ENCODE peak calls at places on chromosomes 13 and 19, in six cellular contexts. E, L, S, Q, G and A are unnamed samples. For H3K4me1 and H3K36me3, the result is how much of the 10 kb centered on the place peaks cover.

GRCh38 chr19:35493971-35494370 is 3.7 kb upstream of the KRTDAP start:
- DNase-seq in L (no peak), S (no peak), G (no peak), E (no peak), Q (no peak), A (no peak)

GRCh38 chr13:80906860-80907259 is 565.9 kb upstream of the SPRY2 start:
- DNase-seq in S (no peak), E (no peak), G (no peak), L (no peak), Q (no peak), A (no peak)

GRCh38 chr13:73338389-73338788 is 279.6 kb downstream of the KLF5 start:
- DNase-seq in E (no peak), G (no peak), L (no peak), Q (no peak), S (no peak), A (no peak)

GRCh38 chr13:75365724-75366173 is 116.2 kb downstream of the TBC1D4 start:
- DNase-seq in Q (no peak), S (no peak), L (peak), G (no peak), E (no peak), A (no peak)

GRCh38 chr19:56751078-56751489 is 79.5 kb upstream of the ZNF835 start:
- DNase-seq in S (no peak), E (peak), Q (no peak), G (no peak), L (no peak), A (no peak)

GRCh38 chr19:20611866-20612265 is 46.3 kb upstream of the ZNF737 start:
- DNase-seq in Q (peak), L (no peak), E (peak), S (no peak), G (no peak), A (no peak)

GRCh38 chr13:44103721-44104490 is 224.2 kb downstream of the LACC1 start:
- DNase-seq in E (no peak), Q (no peak), G (no peak), S (no peak), L (no peak), A (no peak)

GRCh38 chr13:73440296-73440895 is 381.6 kb downstream of the KLF5 start:
- DNase-seq in Q (peak), G (no peak), S (no peak), L (no peak), E (no peak), A (no peak)

GRCh38 chr19:46495789-46496099 is at the start of gene PNMA8B:
- DNase-seq in S (no peak), Q (no peak), G (no peak), L (no peak), E (peak), A (no peak)

GRCh38 chr13:40660692-40661091 is 5.7 kb downstream of the FOXO1 start:
- DNase-seq in Q (no peak), L (no peak), S (no peak), E (no peak), G (no peak), A (no peak)

GRCh38 chr13:109182777-109183465 is 553.5 kb downstream of the MYO16 start:
- DNase-seq in G (no peak), L (no peak), Q (no peak), E (no peak), S (no peak), A (no peak)

GRCh38 chr19:51359294-51359693 is 6.9 kb downstream of the ETFB start:
- DNase-seq in L (peak), E (no peak), G (no peak), Q (no peak), S (no peak), A (no peak)

GRCh38 chr19:51097166-51097736 is 11.0 kb downstream of the CTU1 start:
- DNase-seq in E (peak), L (peak), S (peak), G (peak), Q (peak), A (no peak)

GRCh38 chr13:35518337-35518736 is 41.8 kb upstream of the MAB21L1 start:
- DNase-seq in E (no peak), L (no peak), G (no peak), Q (no peak), S (no peak), A (no peak)

GRCh38 chr19:38673030-38673429 is 25.6 kb downstream of the ACTN4 start:
- DNase-seq in Q (no peak), L (no peak), E (no peak), G (no peak), S (no peak), A (no peak)
- H3K4me1 ChIP-seq in Q (under half), L (under half), E (half or more), G (under half), S (under half), A (half or more)

DNA sequence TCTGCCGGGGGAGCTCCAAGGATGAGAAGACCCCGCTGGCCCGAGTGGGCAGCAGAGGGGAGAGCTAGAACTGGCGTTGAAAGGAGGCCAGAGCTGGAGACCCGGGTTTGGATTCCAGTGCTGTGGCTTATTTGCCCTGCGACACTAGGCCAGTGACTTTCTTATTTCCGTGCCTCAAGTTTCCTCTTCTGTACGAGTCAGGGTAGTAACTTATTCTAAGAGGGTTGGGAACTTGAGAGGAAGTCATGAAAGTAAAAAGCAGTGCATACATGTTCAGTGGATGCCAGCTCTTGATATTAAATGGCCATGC is 670 bp downstream of the FAM32A start:
- DNase-seq in Q (no peak), E (no peak), G (peak), S (no peak), L (peak), A (no peak)
- TF ChIP-seq CTCF in Q (peak), E (no peak), G (no peak), S (peak), L (peak), A (no peak)

GRCh38 chr19:18144361-18144760 is 8.6 kb upstream of the PIK3R2 start:
- DNase-seq in S (no peak), E (no peak), L (no peak), Q (no peak), G (no peak), A (no peak)
- H3K36me3 ChIP-seq in S (under half), E (under half), L (under half), Q (under half), G (half or more), A (half or more)

DNA sequence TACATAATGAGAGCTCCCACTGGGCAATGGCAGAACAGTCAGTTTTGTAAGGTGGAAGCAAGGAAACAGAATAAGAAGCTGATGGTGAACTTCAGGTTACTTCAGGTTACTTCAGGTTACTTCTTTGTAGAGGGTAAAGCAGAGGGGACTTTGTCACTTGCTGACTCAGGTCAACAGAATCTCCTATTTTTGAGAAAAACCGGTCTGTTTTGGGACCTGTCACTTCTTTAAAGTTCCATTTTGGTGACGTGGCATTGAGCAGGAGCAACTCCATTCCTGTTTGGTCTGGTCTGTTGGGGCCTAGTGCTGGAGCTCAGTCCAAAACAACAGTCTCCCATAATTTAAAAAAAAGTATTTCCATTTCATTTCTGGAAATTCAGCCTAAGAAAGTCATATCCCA is 29.7 kb downstream of the ATP11A start:
- DNase-seq in G (no peak), E (no peak), Q (no peak), S (no peak), L (peak), A (no peak)
- H3K4me1 ChIP-seq in G (under half), E (under half), Q (under half), S (under half), L (under half), A (under half)

DNA sequence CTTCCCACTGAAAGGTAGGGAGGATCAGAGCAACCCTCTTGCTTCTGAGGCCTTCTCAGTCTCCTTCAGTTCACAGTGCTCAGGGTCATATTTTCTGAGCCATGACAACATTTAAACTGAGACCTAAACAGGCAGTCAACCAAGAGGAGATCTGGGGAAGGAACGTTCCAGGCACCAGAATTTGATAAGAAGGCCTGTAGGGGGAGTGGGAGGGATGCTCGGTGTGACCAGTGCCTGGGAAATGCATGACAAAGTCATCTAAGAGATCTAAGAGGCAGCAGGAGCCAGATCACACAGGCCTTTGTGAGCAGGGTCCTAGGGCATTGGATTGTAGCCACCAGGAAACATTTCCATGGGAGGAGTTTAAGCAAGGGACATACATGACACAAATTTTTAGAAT is 71.6 kb downstream of the SHISA2 start:
- DNase-seq in G (no peak), L (peak), Q (no peak), S (no peak), E (no peak), A (no peak)
- TF ChIP-seq CTCF in G (no peak), L (peak), Q (peak), S (no peak), E (no peak), A (peak)

GRCh38 chr19:34493649-34494044 is 12.1 kb downstream of the WTIP start:
- DNase-seq in Q (no peak), S (no peak), G (no peak), E (no peak), L (no peak), A (no peak)
- H3K36me3 ChIP-seq in Q (under half), S (under half), G (half or more), E (under half), L (under half), A (half or more)

GRCh38 chr13:33191425-33192221 is 93.9 kb downstream of the STARD13 start:
- DNase-seq in E (peak), G (no peak), S (no peak), L (no peak), Q (no peak), A (no peak)
- H3K4me1 ChIP-seq in E (under half), G (under half), S (under half), L (under half), Q (under half), A (under half)

GRCh38 chr19:48443731-48444128 is 2.1 kb upstream of the GRWD1 start:
- DNase-seq in L (no peak), G (no peak), E (no peak), S (no peak), Q (no peak), A (no peak)
- TF ChIP-seq CTCF in L (no peak), G (no peak), E (no peak), S (no peak), Q (no peak), A (no peak)

DNA sequence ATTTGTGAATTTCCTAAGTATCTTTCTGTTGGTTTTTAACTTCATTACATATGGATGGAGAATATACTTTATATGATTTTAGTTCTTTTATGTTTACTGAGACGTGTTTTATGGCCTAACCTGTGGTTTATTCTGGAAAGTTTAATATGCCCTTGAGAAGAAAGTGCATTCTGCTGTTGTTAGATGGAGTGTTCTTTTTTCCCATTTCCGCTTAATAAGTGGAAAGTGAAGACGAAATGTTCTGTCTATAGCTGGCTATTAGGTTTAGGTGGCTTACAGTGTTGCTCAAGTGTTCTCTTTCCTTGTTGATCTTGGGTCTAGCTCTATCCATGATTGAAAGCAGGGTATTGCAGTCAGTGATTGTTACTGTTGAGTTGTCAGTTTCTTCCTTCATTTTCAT is 17.2 kb upstream of the TIMM50 start:
- DNase-seq in S (no peak), G (no peak), L (no peak), Q (no peak), E (no peak), A (no peak)
- H3K36me3 ChIP-seq in S (under half), G (half or more), L (under half), Q (half or more), E (under half), A (half or more)

GRCh38 chr13:39035204-39035603 is 2.7 kb downstream of the PROSER1 start:
- DNase-seq in G (no peak), L (no peak), S (no peak), Q (no peak), E (no peak), A (no peak)
- H3K4me1 ChIP-seq in G (under half), L (under half), S (under half), Q (under half), E (under half), A (under half)